ENCODE peak calls at places on chromosomes 5 and 9, in eight cellular contexts. M is NCI-H345; O is HT-29; E is AG08395; K is iPS-NIHi11; L is activated CD8-positive, alpha-beta memory T cell treated with anti-CD3 and anti-CD28 coated beads, Interleukin-2, amount 10 ng/mL, durations not matched to agents 7 days and 5 days; C is activated CD4-positive, alpha-beta memory T cell treated with anti-CD3 and anti-CD28 coated beads for 36 hours; T is NCI-H510A treated with DMSO at 0.1 percent for 48 hours. Y is an unnamed sample.

GRCh38 chr5:171425596-171426244 is 6.3 kb downstream of the FGF18 start:
- DNase-seq in M (no peak), T (no peak), L (no peak), C (no peak), K (no peak), E (no peak), O (no peak), Y (no peak)

GRCh38 chr9:78835928-78836450 is 539.1 kb downstream of the PSAT1 start:
- DNase-seq in T (no peak), O (no peak), K (no peak), C (no peak), M (no peak), L (no peak), E (no peak), Y (no peak)

GRCh38 chr5:147397616-147398015 is 112.3 kb downstream of the DPYSL3 start:
- DNase-seq in E (no peak), L (no peak), T (no peak), M (no peak), C (no peak), K (peak; percentile 35), O (peak; percentile 9), Y (no peak)

GRCh38 chr5:3099526-3099925 is 348.0 kb upstream of the IRX2 start:
- DNase-seq in T (no peak), M (no peak), C (no peak), K (no peak), O (no peak), L (no peak), E (no peak), Y (no peak)

GRCh38 chr9:134809296-134809695 is 71.3 kb upstream of the FCN2 start:
- DNase-seq in T (no peak), O (no peak), E (peak; percentile 53), L (no peak), M (no peak), K (no peak), C (no peak), Y (no peak)

GRCh38 chr5:144433893-144434292 is 263.2 kb downstream of the KCTD16 start:
- DNase-seq in C (no peak), O (no peak), K (no peak), L (no peak), T (no peak), M (no peak), E (no peak), Y (no peak)

GRCh38 chr5:75616286-75616810 is 5.1 kb downstream of the ANKDD1B start:
- DNase-seq in E (no peak), T (no peak), L (no peak), O (no peak), K (no peak), C (no peak), M (no peak), Y (no peak)

GRCh38 chr5:156695774-156696173 is 154.3 kb upstream of the PPP1R2B start:
- DNase-seq in M (no peak), K (no peak), C (no peak), O (no peak), E (no peak), T (no peak), L (no peak), Y (no peak)

GRCh38 chr5:144504929-144505578 is 334.4 kb downstream of the KCTD16 start:
- DNase-seq in E (no peak), C (no peak), K (no peak), M (peak; percentile 83), T (no peak), L (no peak), O (no peak), Y (no peak)

GRCh38 chr5:39570418-39571027 is 145.7 kb upstream of the DAB2 start:
- DNase-seq in K (no peak), M (peak; percentile 1), T (peak; percentile 22), O (peak; percentile 71), C (no peak), L (no peak), E (peak; percentile 59), Y (no peak)

GRCh38 chr9:78236511-78236950 is 656 bp downstream of the CEP78 start:
- DNase-seq in M (peak; percentile 24), C (no peak), T (peak; percentile 17), L (no peak), E (peak; percentile 9), O (peak; percentile 49), K (no peak), Y (no peak)

GRCh38 chr5:111197523-111197922 is 26.7 kb upstream of the CAMK4 start:
- DNase-seq in O (peak; percentile 5), L (no peak), T (no peak), E (peak; percentile 3), M (peak; percentile 8), C (no peak), K (no peak), Y (no peak)

GRCh38 chr9:447230-448025 is 232.8 kb downstream of the DOCK8 start:
- DNase-seq in C (peak; percentile 83), L (peak; percentile 94), M (no peak), T (no peak), E (no peak), K (no peak), O (peak; percentile 30), Y (no peak)

GRCh38 chr5:55918097-55919035 is 67.2 kb downstream of the IL31RA start:
- DNase-seq in O (no peak), L (no peak), M (no peak), T (no peak), E (no peak), C (peak; percentile 34), K (no peak), Y (no peak)

GRCh38 chr9:114172981-114173833 is 17.9 kb downstream of the COL27A1 start:
- DNase-seq in K (no peak), C (no peak), M (no peak), O (no peak), E (peak; percentile 30), T (no peak), L (no peak), Y (no peak)

GRCh38 chr5:40202852-40203440 is 476.8 kb upstream of the PTGER4 start:
- DNase-seq in L (no peak), E (no peak), O (no peak), C (no peak), T (no peak), K (no peak), M (no peak), Y (no peak)

GRCh38 chr5:32312194-32312681 is 501 bp downstream of the MTMR12 start:
- DNase-seq in O (peak; percentile 72), E (peak; percentile 63), T (peak; percentile 40), L (peak; percentile 71), K (peak; percentile 60), M (peak; percentile 51), C (peak; percentile 59), Y (no peak)

GRCh38 chr9:129412814-129413536 is 207.9 kb downstream of the C9orf50 start:
- DNase-seq in M (peak; percentile 57), L (peak; percentile 54), E (peak; percentile 68), K (peak; percentile 14), C (peak; percentile 64), T (no peak), O (peak; percentile 61), Y (no peak)

GRCh38 chr5:137223324-137224295 is 275.5 kb downstream of the SPOCK1 start:
- DNase-seq in O (no peak), C (no peak), T (no peak), M (no peak), L (no peak), K (no peak), E (no peak), Y (no peak)

GRCh38 chr9:134626576-134627416 is 14.8 kb upstream of the COL5A1 start:
- DNase-seq in E (peak; percentile 61), T (no peak), M (no peak), L (no peak), K (no peak), O (no peak), C (no peak), Y (no peak)

GRCh38 chr5:96931605-96932004 is 4.3 kb upstream of the LNPEP start:
- DNase-seq in K (no peak), O (no peak), L (no peak), T (no peak), M (no peak), E (no peak), C (no peak), Y (no peak)

GRCh38 chr5:96781031-96781733 is 26.6 kb downstream of the ERAP1 start:
- DNase-seq in M (no peak), C (no peak), T (no peak), K (no peak), L (no peak), E (peak; percentile 31), O (peak; percentile 56), Y (no peak)

GRCh38 chr5:137491121-137491520 is 8.0 kb downstream of the SPOCK1 start:
- DNase-seq in L (no peak), C (no peak), T (no peak), K (no peak), O (no peak), M (no peak), E (no peak), Y (no peak)

GRCh38 chr9:86407022-86407421 is 52.8 kb upstream of the TUT7 start:
- DNase-seq in K (no peak), M (no peak), T (no peak), C (peak; percentile 61), L (no peak), E (peak; percentile 40), O (no peak), Y (no peak)

GRCh38 chr9:92735907-92736600 is 28.6 kb downstream of the BICD2 start:
- DNase-seq in T (no peak), E (no peak), C (no peak), K (no peak), L (no peak), M (no peak), O (no peak), Y (no peak)

GRCh38 chr9:35656841-35657326 is 935 bp downstream of the RMRP start:
- DNase-seq in L (no peak), E (no peak), C (no peak), M (no peak), O (no peak), T (no peak), K (no peak), Y (no peak)

GRCh38 chr5:12570688-12571087 is 666.4 kb upstream of the CTNND2 start:
- DNase-seq in C (no peak), M (no peak), K (no peak), E (no peak), L (no peak), T (no peak), O (no peak), Y (no peak)

GRCh38 chr5:39947657-39948056 is 522.9 kb upstream of the DAB2 start:
- DNase-seq in K (no peak), E (no peak), T (no peak), C (peak; percentile 11), M (no peak), L (no peak), O (no peak), Y (no peak)

GRCh38 chr5:120252839-120253238 is 211.3 kb upstream of the PRR16 start:
- DNase-seq in L (no peak), M (no peak), O (no peak), E (no peak), K (no peak), C (no peak), T (peak; percentile 72), Y (no peak)

GRCh38 chr5:83197326-83197725 is 120.0 kb downstream of the XRCC4 start:
- DNase-seq in T (peak; percentile 13), K (no peak), E (no peak), O (no peak), L (no peak), C (no peak), M (peak; percentile 77), Y (no peak)

GRCh38 chr5:109143001-109143400 is 266.8 kb downstream of the PJA2 start:
- DNase-seq in O (no peak), K (no peak), C (no peak), M (no peak), L (no peak), E (no peak), T (no peak), Y (no peak)

GRCh38 chr9:114606597-114607207 is 4.4 kb upstream of the TMEM268 start:
- DNase-seq in K (no peak), O (no peak), T (no peak), L (no peak), E (peak; percentile 76), M (no peak), C (no peak), Y (no peak)